ENCODE peak calls at places on chromosomes 7 and 10, in eight cellular contexts. I is neural progenitor cell, U is cardiac fibroblast, X is fibroblast of lung, C is body of pancreas, R is brain microvascular endothelial cell, Q is tibial nerve, O is gastrocnemius medialis. G is an unnamed sample.

GRCh38 chr7:20287317-20287716 is 43.4 kb upstream of the ITGB8 start:
- DNase-seq in I (no peak), U (no peak), X (no peak), C (no peak), R (no peak), Q (no peak), O (no peak), G (no peak)

GRCh38 chr10:71214641-71215160 is 2.3 kb downstream of the UNC5B start:
- DNase-seq in I (no peak), U (no peak), X (no peak), C (no peak), R (no peak), Q (no peak), O (no peak), G (no peak)

GRCh38 chr7:73809454-73810090 is 21.2 kb upstream of the CLDN4 start:
- DNase-seq in I (no peak), U (no peak), X (peak; percentile 7), C (no peak), R (no peak), Q (no peak), O (no peak), G (no peak)

GRCh38 chr10:127756264-127756663 is 19.3 kb downstream of the FOXI2 start:
- DNase-seq in I (no peak), U (no peak), X (no peak), C (no peak), R (no peak), Q (no peak), O (no peak), G (no peak)

GRCh38 chr10:116748041-116748440 is 5.7 kb upstream of the HSPA12A start:
- DNase-seq in I (no peak), U (peak; percentile 61), X (peak; percentile 72), C (no peak), R (peak; percentile 47), Q (no peak), O (no peak), G (no peak)

GRCh38 chr7:93307131-93307660 is 75.0 kb downstream of the VPS50 start:
- DNase-seq in I (no peak), U (peak; percentile 73), X (peak; percentile 73), C (no peak), R (peak; percentile 46), Q (no peak), O (no peak), G (peak; percentile 56)

GRCh38 chr7:16708496-16708895 is 45.1 kb upstream of the TSPAN13 start:
- DNase-seq in I (no peak), U (peak; percentile 46), X (peak; percentile 44), C (no peak), R (peak; percentile 28), Q (no peak), O (no peak), G (no peak)

GRCh38 chr10:79148452-79149344 is 79.9 kb downstream of the ZMIZ1 start:
- DNase-seq in I (peak; percentile 58), U (peak; percentile 49), X (peak; percentile 71), C (no peak), R (no peak), Q (peak; percentile 37), O (peak; percentile 80), G (peak; percentile 50)

GRCh38 chr10:94361161-94361794 is 1.5 kb downstream of the NOC3L start:
- DNase-seq in I (no peak), U (peak; percentile 31), X (peak; percentile 4), C (peak; percentile 56), R (no peak), Q (no peak), O (peak; percentile 41), G (no peak)

GRCh38 chr7:48038815-48039496 is 3.6 kb downstream of the C7orf57 start:
- DNase-seq in I (no peak), U (no peak), X (no peak), C (no peak), R (no peak), Q (no peak), O (no peak), G (no peak)

GRCh38 chr10:29141761-29142160 is 147.1 kb upstream of the LYZL1 start:
- DNase-seq in I (no peak), U (peak; percentile 68), X (peak; percentile 75), C (peak; percentile 15), R (no peak), Q (no peak), O (no peak), G (peak; percentile 46)

GRCh38 chr7:45176091-45176490 is 18.5 kb downstream of the RAMP3 start:
- DNase-seq in I (no peak), U (no peak), X (no peak), C (no peak), R (no peak), Q (no peak), O (peak; percentile 1), G (no peak)

GRCh38 chr7:8365499-8366110 is 67.8 kb upstream of the NXPH1 start:
- DNase-seq in I (peak; percentile 64), U (no peak), X (no peak), C (no peak), R (no peak), Q (no peak), O (no peak), G (no peak)

GRCh38 chr7:44673324-44673723 is 66.9 kb downstream of the OGDH start:
- DNase-seq in I (no peak), U (no peak), X (no peak), C (no peak), R (no peak), Q (no peak), O (peak; percentile 6), G (no peak)

GRCh38 chr7:29976673-29977072 is 12.9 kb downstream of the SCRN1 start:
- DNase-seq in I (no peak), U (peak; percentile 87), X (peak; percentile 78), C (no peak), R (no peak), Q (no peak), O (no peak), G (peak; percentile 64)

GRCh38 chr7:29977926-29978652 is 11.5 kb downstream of the SCRN1 start:
- DNase-seq in I (peak; percentile 82), U (no peak), X (no peak), C (peak; percentile 74), R (no peak), Q (no peak), O (no peak), G (no peak)

GRCh38 chr7:29975564-29975963 is 14.0 kb downstream of the SCRN1 start:
- DNase-seq in I (no peak), U (no peak), X (peak; percentile 46), C (no peak), R (no peak), Q (no peak), O (no peak), G (no peak)

GRCh38 chr7:29974286-29974685 is 15.3 kb downstream of the SCRN1 start:
- DNase-seq in I (no peak), U (no peak), X (no peak), C (no peak), R (no peak), Q (no peak), O (no peak), G (no peak)

DNA sequence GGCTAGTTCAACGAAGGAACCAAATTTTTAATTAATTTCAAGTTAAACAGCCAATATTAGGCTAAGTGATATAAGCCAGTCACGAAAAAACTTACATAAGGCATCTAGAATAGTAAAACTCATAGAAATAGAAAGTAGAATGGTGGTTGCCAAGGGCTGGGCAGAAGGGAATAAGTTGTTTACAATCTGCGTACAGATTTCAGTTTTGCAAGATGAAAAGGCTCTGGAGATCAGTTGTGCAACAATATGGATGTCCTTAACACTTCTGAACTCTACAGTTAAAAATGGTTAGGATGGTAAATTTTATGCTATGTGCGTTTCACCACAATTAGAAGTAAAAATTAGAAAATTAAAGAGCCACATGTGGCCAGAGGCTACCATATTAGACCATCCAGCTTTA is 13.3 kb downstream of the SCRN1 start:
- DNase-seq in I (no peak), U (peak; percentile 61), X (no peak), C (no peak), R (no peak), Q (no peak), O (no peak), G (no peak)
- H3K4me3 ChIP-seq in I (no peak overlapping the region), U (no peak overlapping the region), X (no peak overlapping the region), C (no peak overlapping the region), R (no peak overlapping the region), Q (no peak overlapping the region), O (no peak overlapping the region), G (no peak overlapping the region)

GRCh38 chr10:95384011-95384704 is 93.4 kb upstream of the PDLIM1 start:
- DNase-seq in I (no peak), U (no peak), X (no peak), C (no peak), R (no peak), Q (no peak), O (no peak), G (no peak)

GRCh38 chr10:95377950-95378349 is 87.1 kb upstream of the PDLIM1 start:
- DNase-seq in I (no peak), U (no peak), X (no peak), C (no peak), R (no peak), Q (no peak), O (no peak), G (no peak)

GRCh38 chr10:95387383-95387782 is 96.6 kb upstream of the PDLIM1 start:
- DNase-seq in I (no peak), U (no peak), X (no peak), C (no peak), R (no peak), Q (no peak), O (no peak), G (no peak)

GRCh38 chr10:95382596-95382995 is 91.8 kb upstream of the PDLIM1 start:
- DNase-seq in I (no peak), U (no peak), X (no peak), C (no peak), R (no peak), Q (no peak), O (no peak), G (no peak)

GRCh38 chr10:95382174-95382573 is 91.4 kb upstream of the PDLIM1 start:
- DNase-seq in I (no peak), U (no peak), X (no peak), C (no peak), R (no peak), Q (no peak), O (no peak), G (no peak)
- TF ChIP-seq CTCF in I (no peak), U (no peak), X (no peak), C (no peak), R (no peak), Q (no peak), O (no peak), G (no peak)

DNA sequence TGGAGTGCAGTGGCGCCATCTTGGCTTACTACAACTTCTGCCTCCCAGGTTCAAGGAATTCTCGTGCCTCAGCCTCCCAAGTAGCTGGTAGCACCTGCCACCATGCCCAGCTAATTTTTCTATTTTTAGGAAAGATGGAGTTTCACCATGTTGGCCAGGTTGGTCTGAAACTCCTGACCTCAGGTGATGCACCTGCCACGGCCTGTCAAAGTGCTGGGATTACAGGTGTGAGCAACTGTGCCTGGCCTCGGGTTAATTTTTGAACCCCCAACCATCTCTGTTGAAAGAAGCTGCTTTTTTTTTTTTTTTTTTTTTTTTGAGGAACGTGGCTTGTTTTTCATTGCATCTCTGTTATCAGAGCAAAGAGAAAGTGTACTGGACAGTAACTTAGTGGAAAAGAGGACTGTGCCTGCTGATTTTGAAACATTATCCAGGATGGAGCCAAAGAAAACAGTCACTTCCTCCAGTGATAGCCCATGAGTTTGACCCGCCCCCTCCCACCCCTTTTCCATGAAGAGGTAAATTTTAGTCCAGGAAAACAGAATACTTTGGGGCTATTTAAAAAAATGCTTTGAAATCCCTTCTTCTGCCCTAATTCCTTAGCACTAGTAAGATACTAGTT is 38.3 kb downstream of the WBP1L start:
- DNase-seq in I (no peak), U (peak; percentile 86), X (peak; percentile 76), C (no peak), R (no peak), Q (no peak), O (peak; percentile 74), G (peak; percentile 66)
- H3K4me3 ChIP-seq in I (no peak overlapping the region), U (peak overlapping the region; percentile 6), X (no peak overlapping the region), C (no peak overlapping the region), R (no peak overlapping the region), Q (no peak overlapping the region), O (peak overlapping the region; percentile 28), G (no peak overlapping the region)

GRCh38 chr7:40489844-40490602 is 355.2 kb downstream of the SUGCT start:
- DNase-seq in I (no peak), U (no peak), X (no peak), C (no peak), R (no peak), Q (no peak), O (no peak), G (no peak)
- TF ChIP-seq CTCF in I (no peak), U (no peak), X (no peak), C (no peak), R (peak; percentile 4), Q (no peak), O (no peak), G (no peak)